ENCODE peak calls at places on chromosome 4, in five cellular contexts. T is H1, P is K562, C is GM12878, D is HepG2. Y is an unnamed sample.

GRCh38 chr4:54496412-54496811 is 161.3 kb upstream of the KIT start:
- DNase-seq in C (no peak), D (no peak), P (no peak), T (no peak), Y (no peak)

GRCh38 chr4:79917246-79917645 is 155.8 kb downstream of the ANTXR2 start:
- DNase-seq in C (peak), T (peak), P (peak), D (peak), Y (peak)

GRCh38 chr4:4789462-4789861 is 70.0 kb upstream of the MSX1 start:
- DNase-seq in D (no peak), P (no peak), C (no peak), T (no peak), Y (no peak)

GRCh38 chr4:13988347-13989265 is 361.1 kb upstream of the BOD1L1 start:
- DNase-seq in P (no peak), D (no peak), T (no peak), C (no peak), Y (no peak)

GRCh38 chr4:181968371-181968770 is 274.8 kb upstream of the TENM3 start:
- DNase-seq in C (no peak), P (no peak), D (no peak), T (no peak), Y (no peak)

GRCh38 chr4:26298198-26298950 is 22.4 kb upstream of the RBPJ start:
- DNase-seq in D (no peak), C (no peak), T (no peak), P (no peak), Y (no peak)

GRCh38 chr4:26088433-26088928 is 174.5 kb downstream of the SMIM20 start:
- DNase-seq in D (no peak), T (no peak), C (peak), P (no peak), Y (no peak)

GRCh38 chr4:186029731-186030421 is 39.1 kb upstream of the TLR3 start:
- DNase-seq in T (no peak), C (no peak), D (no peak), P (no peak), Y (no peak)

GRCh38 chr4:23788460-23788859 is 101.4 kb downstream of the PPARGC1A start:
- DNase-seq in P (no peak), D (peak), C (no peak), T (no peak), Y (no peak)

GRCh38 chr4:118076958-118077766 is 42.9 kb downstream of the NDST3 start:
- DNase-seq in D (peak), P (no peak), T (peak), C (no peak), Y (peak)

GRCh38 chr4:39541987-39542632 is 14.9 kb upstream of the UGDH start:
- DNase-seq in T (no peak), P (no peak), D (no peak), C (no peak), Y (no peak)

GRCh38 chr4:13611283-13611842 is 16.2 kb downstream of the BOD1L1 start:
- DNase-seq in D (no peak), P (no peak), T (no peak), C (peak), Y (no peak)

GRCh38 chr4:138804705-138805104 is 210.9 kb upstream of the NOCT start:
- DNase-seq in D (no peak), P (no peak), T (no peak), C (no peak), Y (no peak)
- TF ChIP-seq YY1 in D (no peak), P (no peak), T (no peak), C (no peak), Y (no peak)

DNA sequence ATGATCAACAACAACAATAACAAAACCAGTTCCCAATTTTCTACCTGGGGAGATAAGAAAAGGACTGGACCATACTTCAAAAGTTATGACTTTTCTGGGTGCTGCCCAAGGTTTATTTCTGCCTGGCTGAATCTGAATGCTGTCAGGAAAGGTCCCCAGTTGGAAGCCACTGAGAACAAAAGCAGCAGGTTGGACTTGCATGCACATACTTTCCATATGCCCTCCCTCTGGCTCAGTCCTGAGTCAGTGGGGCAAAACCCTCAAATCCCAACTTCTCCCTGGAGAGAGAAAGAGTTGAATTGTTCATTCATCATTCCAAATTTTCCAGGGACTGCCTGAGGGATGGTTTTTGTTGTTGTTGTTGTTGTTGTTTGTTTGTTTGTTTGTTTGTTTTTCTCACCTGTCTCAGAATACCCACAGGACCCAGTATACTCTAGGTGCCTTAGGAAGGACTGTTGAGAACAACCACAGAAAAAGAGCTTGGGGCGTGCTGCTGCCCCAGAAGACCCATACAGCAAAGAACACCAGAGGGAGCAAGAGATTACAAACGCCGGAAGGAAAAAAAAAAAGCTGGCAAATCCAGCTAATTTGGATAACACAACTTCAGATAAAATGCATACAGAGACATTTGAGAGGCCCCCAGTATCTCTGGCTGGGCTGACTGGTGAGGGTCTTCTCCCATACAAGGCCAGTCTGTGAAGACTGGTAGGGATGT is 138.9 kb upstream of the INPP4B start:
- DNase-seq in D (peak), C (no peak), P (peak), T (peak), Y (peak)
- TF ChIP-seq ZNF274 in D (no peak), C (no peak), P (no peak), T (no peak), Y (no peak)

GRCh38 chr4:45131020-45131419 is 404.7 kb upstream of the GNPDA2 start:
- DNase-seq in T (no peak), C (no peak), D (no peak), P (no peak), Y (no peak)
- TF ChIP-seq POLR2A in T (no peak), C (no peak), D (no peak), P (no peak), Y (no peak)

DNA sequence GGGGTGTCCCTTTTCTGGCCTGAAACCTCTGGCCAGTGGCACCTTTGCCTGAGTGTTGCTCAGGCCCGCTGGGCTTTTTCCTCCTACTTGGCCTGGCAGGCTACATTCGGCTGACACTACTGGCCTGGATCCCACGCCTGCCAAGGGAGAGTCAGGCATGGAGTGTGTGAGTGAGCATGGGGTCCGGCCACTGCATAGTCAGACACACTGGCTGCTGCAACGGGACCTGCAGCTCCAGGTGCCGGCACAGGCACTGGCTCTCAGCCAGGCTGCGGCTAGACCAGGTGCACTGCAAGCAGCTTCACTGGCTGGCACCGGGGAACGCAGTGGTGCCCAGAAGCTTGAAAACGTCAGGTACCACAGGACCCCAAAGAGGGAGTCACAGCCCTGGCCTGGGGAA is 434.9 kb downstream of the ARHGAP24 start:
- DNase-seq in D (no peak), P (no peak), T (no peak), C (no peak), Y (no peak)
- TF ChIP-seq YY1 in D (no peak), P (no peak), T (no peak), C (no peak), Y (no peak)

GRCh38 chr4:106659386-106659785 is 290.8 kb upstream of the GIMD1 start:
- DNase-seq in T (no peak), P (no peak), D (no peak), C (no peak), Y (no peak)
- TF ChIP-seq ZNF274 in T (no peak), P (no peak), D (no peak), C (no peak), Y (no peak)

GRCh38 chr4:53378171-53378482 is 686 bp downstream of the FIP1L1 start:
- DNase-seq in T (no peak), C (no peak), P (no peak), D (no peak), Y (no peak)

GRCh38 chr4:53380221-53380620 is 2.8 kb downstream of the FIP1L1 start:
- DNase-seq in C (no peak), D (no peak), T (no peak), P (no peak), Y (no peak)

GRCh38 chr4:53374777-53375258 is 2.6 kb upstream of the FIP1L1 start:
- DNase-seq in P (no peak), C (no peak), T (no peak), D (no peak), Y (no peak)

GRCh38 chr4:53376900-53377299 is 541 bp upstream of the FIP1L1 start:
- DNase-seq in P (no peak), C (no peak), T (no peak), D (no peak), Y (no peak)

DNA sequence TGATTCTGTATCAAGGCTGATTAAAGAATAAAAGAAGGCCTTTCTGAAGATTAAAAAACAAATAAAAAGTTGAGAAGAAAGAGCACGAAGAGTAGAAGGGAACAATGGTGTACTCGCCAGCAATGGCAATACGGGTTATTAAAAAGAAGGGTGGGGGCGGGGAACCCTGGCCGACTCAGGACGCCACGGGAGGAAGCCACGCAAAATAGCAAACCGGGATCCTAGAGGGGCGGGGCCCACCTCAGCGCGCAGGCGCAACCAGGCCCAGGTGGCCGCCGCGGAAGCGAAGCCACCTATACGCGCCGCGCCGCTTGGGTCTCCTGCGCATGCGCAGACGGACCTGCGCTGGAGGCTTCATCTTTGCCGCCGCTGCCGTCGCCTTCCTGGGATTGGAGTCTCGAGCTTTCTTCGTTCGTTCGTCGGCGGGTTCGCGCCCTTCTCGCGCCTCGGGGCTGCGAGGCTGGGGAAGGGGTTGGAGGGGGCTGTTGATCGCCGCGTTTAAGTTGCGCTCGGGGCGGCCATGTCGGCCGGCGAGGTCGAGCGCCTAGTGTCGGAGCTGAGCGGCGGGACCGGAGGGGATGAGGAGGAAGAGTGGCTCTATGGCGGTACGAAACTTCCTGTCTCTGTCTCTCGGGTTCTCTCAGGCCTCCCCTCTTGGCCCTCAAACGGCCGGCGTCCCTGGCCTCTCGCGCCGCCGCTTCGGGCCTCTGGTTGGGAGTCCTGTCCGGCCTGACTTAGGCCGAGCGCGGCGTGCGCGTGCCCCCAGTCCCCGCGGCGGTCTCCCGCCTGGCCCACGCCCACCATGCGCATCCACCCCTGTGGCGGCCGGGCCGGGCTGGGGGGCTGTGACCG is at the start of gene FIP1L1:
- DNase-seq in C (peak), P (peak), T (peak), D (peak), Y (peak)
- TF ChIP-seq POLR2A in C (peak), P (peak), T (peak), D (peak), Y (peak)

GRCh38 chr4:10283761-10284160 is 167.2 kb upstream of the WDR1 start:
- DNase-seq in D (no peak), C (no peak), P (no peak), T (no peak), Y (no peak)

GRCh38 chr4:10285028-10285427 is 168.4 kb upstream of the WDR1 start:
- DNase-seq in T (no peak), P (peak), D (no peak), C (no peak), Y (no peak)

GRCh38 chr4:10289534-10289899 is 167.7 kb downstream of the ZNF518B start:
- DNase-seq in C (no peak), D (no peak), T (no peak), P (no peak), Y (no peak)

DNA sequence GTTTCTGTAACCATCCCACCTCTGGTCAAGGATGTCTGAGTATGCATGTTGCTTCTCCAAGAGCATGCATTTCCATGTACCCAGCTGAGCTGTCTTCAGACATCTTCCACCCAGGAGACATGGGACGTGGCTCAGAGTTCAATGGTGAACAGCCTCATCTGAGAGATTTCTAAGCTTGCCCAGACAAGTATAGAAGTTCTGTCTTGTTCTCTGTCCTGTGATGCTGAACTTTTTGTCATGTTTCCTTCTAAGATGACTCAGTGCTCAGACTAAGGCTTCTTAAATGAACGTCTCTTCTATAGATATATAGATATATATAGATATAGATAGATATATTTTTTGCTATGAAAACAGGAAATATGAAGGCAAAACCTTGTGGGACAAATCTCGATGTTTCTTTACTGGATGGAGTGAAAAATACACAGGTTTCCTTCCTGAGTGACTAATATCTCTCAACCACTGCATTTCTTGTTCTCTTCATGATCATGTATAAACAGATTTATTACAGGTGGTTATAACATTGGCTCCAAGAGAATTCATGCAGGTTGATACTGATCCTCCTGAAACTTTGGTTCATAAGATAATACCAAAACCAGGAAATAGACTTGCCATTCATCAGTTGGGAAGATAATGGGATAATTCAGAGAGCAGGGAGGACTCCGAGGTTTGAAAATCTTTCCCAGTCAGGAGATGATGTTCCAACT is 168.2 kb downstream of the ZNF518B start:
- DNase-seq in C (no peak), T (no peak), P (no peak), D (no peak), Y (no peak)
- TF ChIP-seq YY1 in C (no peak), T (no peak), P (no peak), D (no peak), Y (no peak)

GRCh38 chr4:168511780-168512467 is 15.1 kb downstream of the PALLD start:
- DNase-seq in D (no peak), P (no peak), T (no peak), C (no peak), Y (no peak)

GRCh38 chr4:168514249-168514852 is 17.5 kb downstream of the PALLD start:
- DNase-seq in C (no peak), D (peak), T (no peak), P (no peak), Y (no peak)

GRCh38 chr4:168519576-168519975 is 22.7 kb downstream of the PALLD start:
- DNase-seq in P (peak), C (no peak), T (no peak), D (no peak), Y (no peak)

GRCh38 chr4:168516841-168517240 is 20.0 kb downstream of the PALLD start:
- DNase-seq in D (no peak), P (no peak), T (no peak), C (no peak), Y (no peak)

GRCh38 chr4:168515222-168516011 is 18.6 kb downstream of the PALLD start:
- DNase-seq in C (no peak), D (no peak), P (no peak), T (no peak), Y (no peak)
- TF ChIP-seq ZNF274 in C (no peak), D (no peak), P (no peak), T (no peak), Y (no peak)

GRCh38 chr4:153640476-153640802 is 43.6 kb upstream of the TLR2 start:
- DNase-seq in D (no peak), P (no peak), T (no peak), C (no peak), Y (no peak)
- TF ChIP-seq POLR2A in D (no peak), P (no peak), T (no peak), C (no peak), Y (no peak)

Y was measured in HCT116.